ENCODE peak calls at places on chromosomes 12 and 14, in six cellular contexts. Q, N, Y, H, V and G are unnamed samples.

GRCh38 chr12:117033382-117034045 is 65.7 kb downstream of the TESC start:
- DNase-seq in Q (no peak), N (peak), Y (no peak), H (no peak), V (no peak), G (no peak)

GRCh38 chr12:52323416-52324067 is 2.3 kb upstream of the KRT83 start:
- DNase-seq in Q (no peak), N (no peak), Y (no peak), H (no peak), V (no peak), G (no peak)

GRCh38 chr12:23083267-23083666 is 458.3 kb downstream of the ETNK1 start:
- DNase-seq in Q (no peak), N (no peak), Y (no peak), H (no peak), V (peak), G (peak)

GRCh38 chr14:39568809-39569538 is 136.7 kb upstream of the FBXO33 start:
- DNase-seq in Q (no peak), N (no peak), Y (no peak), H (no peak), V (no peak), G (no peak)

GRCh38 chr12:11749943-11750690 is 100.6 kb downstream of the ETV6 start:
- DNase-seq in Q (no peak), N (no peak), Y (peak), H (no peak), V (no peak), G (no peak)

GRCh38 chr12:57609091-57609780 is 2.0 kb upstream of the ARHGEF25 start:
- DNase-seq in Q (no peak), N (no peak), Y (no peak), H (no peak), V (no peak), G (no peak)

GRCh38 chr12:19740472-19741131 is 301.3 kb downstream of the AEBP2 start:
- DNase-seq in Q (no peak), N (no peak), Y (no peak), H (no peak), V (no peak), G (no peak)

GRCh38 chr12:112178796-112179195 is 53.4 kb downstream of the TRAFD1 start:
- DNase-seq in Q (no peak), N (no peak), Y (no peak), H (no peak), V (no peak), G (no peak)

GRCh38 chr12:100913872-100914600 is 119.5 kb downstream of the ANO4 start:
- DNase-seq in Q (no peak), N (no peak), Y (no peak), H (no peak), V (no peak), G (no peak)

GRCh38 chr14:100239840-100240724 is 1.1 kb downstream of the YY1 start:
- DNase-seq in Q (peak), N (peak), Y (peak), H (peak), V (no peak), G (peak)

GRCh38 chr14:74653386-74654138 is 41.5 kb upstream of the LTBP2 start:
- DNase-seq in Q (no peak), N (no peak), Y (no peak), H (no peak), V (no peak), G (no peak)

GRCh38 chr12:20030847-20031246 is 337.5 kb upstream of the PDE3A start:
- DNase-seq in Q (no peak), N (peak), Y (no peak), H (no peak), V (no peak), G (no peak)

GRCh38 chr14:53399057-53399456 is 245.9 kb upstream of the DDHD1 start:
- DNase-seq in Q (peak), N (no peak), Y (no peak), H (no peak), V (no peak), G (no peak)

GRCh38 chr14:26870722-26871121 is 272.9 kb upstream of the NOVA1 start:
- DNase-seq in Q (no peak), N (no peak), Y (no peak), H (no peak), V (no peak), G (no peak)

DNA sequence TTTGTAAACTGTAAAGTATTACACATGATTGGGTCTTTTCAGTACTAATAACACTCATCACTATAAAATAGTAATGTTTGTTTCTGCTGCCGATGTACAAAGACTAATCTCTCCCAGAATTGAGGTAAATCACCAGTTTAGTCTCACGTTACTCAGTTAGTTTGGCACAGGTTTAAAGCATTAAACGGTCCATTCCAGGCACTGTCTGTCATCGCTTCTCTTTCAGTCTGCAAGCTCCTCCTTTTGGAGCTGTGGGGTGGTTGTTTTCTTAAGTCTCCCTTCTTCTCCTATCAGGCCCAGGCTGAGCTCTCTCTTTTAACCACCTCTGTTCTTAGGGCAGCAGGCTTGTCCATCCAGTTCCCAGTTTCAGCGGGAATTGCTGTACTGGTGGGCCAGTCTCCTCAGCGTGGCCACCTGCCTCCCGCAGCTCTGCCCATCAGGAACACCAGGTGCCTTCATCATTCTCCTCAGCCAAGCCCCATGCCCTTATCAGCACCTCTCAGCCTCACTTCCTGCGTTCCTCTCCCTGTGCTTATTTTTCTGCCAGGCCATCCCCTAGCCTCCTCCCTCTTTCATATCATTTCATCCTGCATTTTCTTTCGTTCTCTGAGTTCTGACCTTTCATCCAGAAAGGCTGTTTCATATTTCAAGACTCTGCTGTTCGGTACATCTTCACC is 149.0 kb downstream of the TGFB3 start:
- DNase-seq in Q (no peak), N (peak), Y (no peak), H (no peak), V (no peak), G (peak)
- H3K27ac ChIP-seq in Q (no peak), N (peak), Y (no peak), H (peak), V (no peak), G (peak)

DNA sequence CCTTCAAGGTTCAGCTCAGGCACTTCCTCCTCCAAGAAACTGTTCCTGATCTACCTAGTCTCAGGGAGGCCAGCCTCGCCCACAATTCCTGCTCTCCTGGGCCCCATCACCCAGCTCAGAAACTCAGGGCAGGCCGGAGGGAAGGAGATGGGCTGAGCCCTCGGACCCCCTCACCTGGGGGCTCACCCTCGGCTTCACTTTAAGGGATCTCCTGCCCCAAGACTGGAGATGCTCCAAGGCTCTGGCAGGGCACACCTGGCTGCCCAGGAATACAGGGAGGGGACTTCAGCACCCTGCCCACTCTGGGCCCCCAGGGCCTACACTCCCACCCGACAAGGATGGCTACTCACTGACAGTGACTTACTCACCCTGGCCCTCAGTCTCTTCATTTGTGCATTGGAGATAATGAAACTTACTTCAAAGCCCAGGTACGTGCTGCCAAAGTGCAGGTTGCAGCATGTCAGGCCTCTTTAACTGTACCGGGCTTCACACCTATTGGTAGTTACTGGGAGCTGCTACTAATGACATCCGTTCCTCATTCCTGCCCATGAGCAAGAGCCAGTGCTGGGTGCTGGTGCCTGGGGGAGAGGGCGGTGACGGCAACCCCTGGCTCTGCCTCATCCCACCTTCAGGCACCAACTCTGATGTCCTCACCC is 21.0 kb upstream of the PPP1R13B start:
- DNase-seq in Q (no peak), N (no peak), Y (no peak), H (no peak), V (peak), G (peak)
- H3K27ac ChIP-seq in Q (no peak), N (peak), Y (no peak), H (no peak), V (peak), G (peak)

DNA sequence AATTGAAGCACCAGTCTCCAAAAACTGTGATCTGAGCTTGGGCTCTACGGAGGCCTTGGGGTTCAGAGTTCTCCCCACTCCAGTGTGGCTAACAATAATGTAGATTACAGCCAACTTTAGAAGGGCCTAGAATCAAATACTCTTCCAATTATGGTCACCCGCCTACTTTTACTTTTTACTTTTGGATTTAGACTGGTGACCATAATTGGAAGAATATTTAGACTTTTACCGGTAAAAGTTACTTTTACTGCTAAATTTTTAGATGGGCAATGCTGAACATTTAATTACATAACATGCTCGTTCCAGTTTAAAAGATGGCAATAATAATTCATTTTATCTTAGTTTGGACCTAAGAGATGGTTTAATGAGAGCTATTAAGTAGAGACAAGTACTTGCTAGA is 39.2 kb downstream of the PPTC7 start:
- DNase-seq in Q (no peak), N (no peak), Y (no peak), H (no peak), V (no peak), G (no peak)
- H3K27ac ChIP-seq in Q (no peak), N (peak), Y (peak), H (peak), V (peak), G (peak)

GRCh38 chr14:70127186-70127585 is 61.6 kb downstream of the SLC8A3 start:
- DNase-seq in Q (no peak), N (no peak), Y (no peak), H (no peak), V (no peak), G (no peak)

GRCh38 chr14:70118064-70118463 is 70.7 kb downstream of the SLC8A3 start:
- DNase-seq in Q (no peak), N (no peak), Y (no peak), H (no peak), V (no peak), G (no peak)

GRCh38 chr14:70116278-70116677 is 72.5 kb downstream of the SLC8A3 start:
- DNase-seq in Q (no peak), N (no peak), Y (no peak), H (no peak), V (no peak), G (no peak)

GRCh38 chr14:70123796-70124195 is 65.0 kb downstream of the SLC8A3 start:
- DNase-seq in Q (no peak), N (no peak), Y (no peak), H (no peak), V (no peak), G (no peak)

DNA sequence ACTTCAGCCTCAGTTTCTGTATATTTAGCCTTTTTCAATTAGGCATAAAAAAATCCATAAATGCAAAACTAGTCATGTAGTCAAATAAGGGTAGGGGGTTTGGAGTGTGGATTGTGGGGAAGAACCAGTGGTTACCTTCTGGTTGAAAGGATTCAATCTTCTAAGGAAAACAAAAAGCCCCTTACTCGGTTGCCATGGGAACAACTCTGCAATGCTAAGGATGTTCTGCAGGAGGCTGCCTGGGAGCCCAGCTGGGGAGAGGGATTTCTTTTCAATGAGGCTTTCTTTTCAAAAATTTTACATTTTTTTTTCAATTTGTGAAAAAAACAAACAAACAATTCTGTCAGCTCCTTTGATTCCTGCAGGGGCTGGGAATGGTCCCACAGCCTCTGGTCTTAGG is 67.2 kb downstream of the SLC8A3 start:
- DNase-seq in Q (no peak), N (no peak), Y (no peak), H (no peak), V (no peak), G (no peak)
- H3K27ac ChIP-seq in Q (no peak), N (no peak), Y (no peak), H (no peak), V (no peak), G (no peak)

DNA sequence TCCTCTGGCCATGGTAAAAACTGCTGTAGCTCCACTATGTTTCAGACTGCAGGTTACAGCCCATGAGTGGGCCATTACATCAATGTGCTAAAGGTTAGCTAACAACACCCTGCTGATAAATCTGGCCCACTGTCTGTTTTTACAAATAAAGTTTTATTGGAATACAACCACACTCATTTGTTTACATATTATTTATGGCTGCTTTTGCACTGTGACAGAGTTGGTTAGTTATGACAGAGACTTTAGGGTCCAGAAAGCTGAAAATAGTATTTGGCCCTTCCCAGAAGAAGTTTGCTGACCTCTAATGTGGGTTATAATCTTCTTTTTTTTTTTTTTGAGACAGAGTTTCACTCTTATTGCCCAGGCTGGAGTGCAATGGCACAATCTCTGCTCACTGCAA is 134.2 kb upstream of the PWP1 start:
- DNase-seq in Q (no peak), N (no peak), Y (no peak), H (no peak), V (no peak), G (no peak)
- H3K27ac ChIP-seq in Q (no peak), N (no peak), Y (no peak), H (no peak), V (no peak), G (no peak)

DNA sequence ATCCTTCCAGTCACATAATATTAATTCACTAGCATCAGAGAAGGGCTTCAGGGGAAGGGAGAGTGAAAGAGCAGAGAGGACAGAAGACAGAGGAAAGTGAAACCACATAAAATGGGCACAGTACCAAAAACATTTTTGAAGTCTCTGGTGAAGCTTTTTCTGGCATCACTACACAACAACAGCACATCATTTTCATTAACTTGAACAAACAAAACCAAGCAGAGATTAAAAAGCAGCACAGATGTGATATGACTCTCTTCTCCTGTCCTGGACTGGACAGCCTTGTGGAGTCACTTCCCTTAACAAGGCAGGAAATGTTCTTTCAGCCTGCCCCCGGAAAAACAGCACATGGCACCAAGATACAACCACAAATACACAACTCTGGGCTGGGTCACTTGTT is 112.0 kb downstream of the TSPAN8 start:
- DNase-seq in Q (no peak), N (no peak), Y (no peak), H (no peak), V (no peak), G (no peak)
- H3K27ac ChIP-seq in Q (no peak), N (peak), Y (no peak), H (no peak), V (no peak), G (peak)

GRCh38 chr14:94613720-94614644 is 1.8 kb downstream of the SERPINA3 start:
- DNase-seq in Q (no peak), N (no peak), Y (peak), H (no peak), V (no peak), G (no peak)
- H3K27ac ChIP-seq in Q (no peak), N (peak), Y (no peak), H (no peak), V (no peak), G (no peak)

GRCh38 chr12:46373303-46374182 is 970 bp upstream of the SLC38A2 start:
- DNase-seq in Q (no peak), N (peak), Y (peak), H (no peak), V (no peak), G (no peak)

GRCh38 chr12:46372131-46372851 is at the start of gene SLC38A2:
- DNase-seq in Q (peak), N (peak), Y (peak), H (peak), V (peak), G (no peak)

GRCh38 chr12:46371718-46372130 is 849 bp downstream of the SLC38A2 start:
- DNase-seq in Q (no peak), N (peak), Y (peak), H (peak), V (no peak), G (no peak)

GRCh38 chr12:46374286-46374685 is 1.7 kb upstream of the SLC38A2 start:
- DNase-seq in Q (no peak), N (no peak), Y (no peak), H (no peak), V (no peak), G (no peak)

DNA sequence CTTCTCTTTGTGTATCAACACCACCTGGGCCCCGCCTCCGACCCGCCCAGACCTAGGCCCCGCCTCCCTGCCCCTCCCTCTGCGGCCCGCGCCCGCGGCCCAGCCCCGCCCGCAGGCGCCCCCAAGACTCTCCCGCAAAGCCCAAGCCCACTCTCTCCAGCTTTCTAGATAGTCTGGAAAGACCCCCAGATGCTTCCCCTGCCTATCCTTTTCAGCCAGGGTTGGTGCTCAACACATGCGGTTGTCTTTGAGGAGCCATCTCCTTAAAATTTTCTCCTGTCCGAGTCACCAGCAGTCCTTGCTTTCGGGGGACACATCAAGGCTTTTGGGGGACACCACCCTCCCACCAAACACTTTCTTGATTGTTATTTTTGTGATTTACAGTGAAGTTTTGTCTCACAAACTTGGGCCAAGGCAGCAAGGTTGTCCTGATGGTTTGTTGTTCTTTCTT is 304 bp upstream of the SLC38A2 start:
- DNase-seq in Q (no peak), N (no peak), Y (no peak), H (no peak), V (no peak), G (no peak)
- H3K27ac ChIP-seq in Q (peak), N (peak), Y (peak), H (peak), V (peak), G (peak)

DNA sequence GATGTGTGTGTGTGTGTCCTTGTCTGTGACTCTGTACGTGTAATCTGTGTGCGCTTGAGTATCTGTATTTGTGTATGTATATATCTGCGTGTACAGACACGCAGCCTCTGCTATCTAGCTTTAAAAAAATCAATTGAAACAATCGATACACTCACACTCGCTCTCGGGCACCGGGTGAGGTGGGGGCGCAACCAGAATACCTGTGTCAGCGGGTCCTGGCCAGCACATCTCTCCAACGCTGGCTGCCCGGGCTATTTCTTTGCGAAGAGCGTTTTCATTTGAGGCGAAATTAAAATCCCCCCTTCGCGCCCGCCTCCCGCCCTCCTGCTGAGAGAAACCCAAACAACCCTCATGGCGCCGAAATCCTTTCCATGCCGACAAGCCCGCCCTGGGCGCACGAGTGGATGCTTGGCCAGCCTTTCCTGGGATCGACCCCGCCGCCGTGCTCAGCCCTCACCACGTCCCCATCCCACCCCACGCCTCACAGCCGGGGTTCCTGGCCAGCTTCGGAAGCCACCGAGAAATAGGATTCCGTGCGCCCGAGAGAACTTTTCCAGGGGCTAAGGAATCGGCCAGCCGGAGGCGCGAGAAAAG is 1.2 kb downstream of the ZDHHC22 start:
- DNase-seq in Q (no peak), N (no peak), Y (no peak), H (no peak), V (no peak), G (no peak)
- H3K27ac ChIP-seq in Q (no peak), N (no peak), Y (no peak), H (no peak), V (no peak), G (no peak)